ENCODE peak calls at places on chromosomes 1 and 21, in six cellular contexts. Y is IMR-90, N is mesendoderm, K is neuronal stem cell, X is H1, W is mesenchymal stem cell. Z is an unnamed sample.

GRCh38 chr1:38789498-38790169 is 69.9 kb downstream of the RRAGC start:
- DNase-seq in X (peak; percentile 33), W (no peak), Y (no peak), K (no peak), N (peak; percentile 42), Z (no peak)

GRCh38 chr1:186082235-186082937 is 292.7 kb downstream of the TPR start:
- DNase-seq in K (peak; percentile 23), Y (peak; percentile 73), N (peak; percentile 2), W (peak; percentile 92), X (no peak), Z (no peak)

GRCh38 chr1:44947060-44947773 is 39.2 kb downstream of the EIF2B3 start:
- DNase-seq in X (no peak), K (no peak), N (no peak), Y (peak; percentile 69), W (peak; percentile 84), Z (no peak)

GRCh38 chr21:33019885-33020557 is 5.7 kb upstream of the OLIG2 start:
- DNase-seq in X (peak; percentile 77), W (no peak), N (no peak), Y (no peak), K (no peak), Z (peak; percentile 51)

GRCh38 chr1:187070076-187070475 is 241.3 kb downstream of the PLA2G4A start:
- DNase-seq in W (no peak), Y (peak; percentile 29), X (no peak), N (peak; percentile 16), K (no peak), Z (no peak)

GRCh38 chr1:208003241-208003640 is 92.3 kb upstream of the CD34 start:
- DNase-seq in W (no peak), N (no peak), K (no peak), X (no peak), Y (no peak), Z (no peak)

GRCh38 chr1:29161977-29162376 is 19.7 kb downstream of the SRSF4 start:
- DNase-seq in N (no peak), K (no peak), Y (no peak), X (no peak), W (no peak), Z (no peak)

GRCh38 chr1:51973587-51974474 is 16.7 kb downstream of the RAB3B start:
- DNase-seq in X (no peak), Y (peak; percentile 67), W (peak; percentile 59), K (no peak), N (no peak), Z (no peak)

GRCh38 chr1:185244015-185244747 is 72.9 kb downstream of the IVNS1ABP start:
- DNase-seq in K (no peak), X (no peak), Y (peak; percentile 94), N (no peak), W (peak; percentile 68), Z (no peak)

GRCh38 chr1:39261712-39262221 is 57.3 kb downstream of the MACF1 start:
- DNase-seq in N (no peak), K (no peak), W (no peak), Y (peak; percentile 80), X (no peak), Z (no peak)

DNA sequence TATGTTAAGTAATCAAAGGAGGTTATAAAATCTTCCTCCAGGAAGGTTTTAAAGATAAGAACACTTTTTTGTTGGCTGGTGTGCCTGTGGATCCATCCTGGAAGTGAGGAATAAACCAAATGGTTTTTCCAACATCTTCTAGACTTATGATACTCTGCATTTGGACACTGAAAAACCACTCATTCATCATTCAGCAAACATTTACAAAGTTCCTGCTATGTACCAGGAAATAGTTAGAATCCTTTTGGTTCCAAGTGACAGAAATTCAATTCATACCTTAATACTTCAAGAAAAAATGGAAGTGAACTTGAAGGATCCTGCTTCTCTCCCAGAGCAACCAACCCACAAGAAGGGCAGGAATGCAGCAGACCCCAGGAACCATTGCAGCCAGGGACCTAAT is 39.6 kb upstream of the PIGC start:
- DNase-seq in Y (no peak), K (no peak), N (no peak), X (no peak), W (no peak), Z (no peak)
- H3K4ac ChIP-seq in Y (no peak overlapping the region), K (no peak overlapping the region), N (no peak overlapping the region), X (no peak overlapping the region), W (no peak overlapping the region), Z (no peak overlapping the region)

GRCh38 chr1:109499081-109499480 is 5.2 kb downstream of the CYB561D1 start:
- DNase-seq in X (no peak), W (no peak), Y (no peak), K (no peak), N (no peak), Z (no peak)

GRCh38 chr1:109498161-109498801 is 4.4 kb downstream of the CYB561D1 start:
- DNase-seq in W (peak; percentile 61), Y (peak; percentile 46), K (peak; percentile 49), N (peak; percentile 74), X (peak; percentile 89), Z (peak; percentile 84)

GRCh38 chr1:109499661-109500536 is 6.0 kb downstream of the CYB561D1 start:
- DNase-seq in K (no peak), N (peak; percentile 81), Y (peak; percentile 76), X (peak; percentile 90), W (peak; percentile 69), Z (peak; percentile 80)

GRCh38 chr1:109495738-109496137 is 1.8 kb downstream of the CYB561D1 start:
- DNase-seq in N (no peak), W (no peak), Y (no peak), K (no peak), X (no peak), Z (no peak)

GRCh38 chr1:109497449-109498160 is 3.7 kb downstream of the CYB561D1 start:
- DNase-seq in X (no peak), K (no peak), W (no peak), Y (no peak), N (peak; percentile 70), Z (no peak)
- H2BK15ac ChIP-seq in X (no peak overlapping the region), K (no peak overlapping the region), W (no peak overlapping the region), Y (no peak overlapping the region), N (no peak overlapping the region), Z (no peak overlapping the region)

GRCh38 chr1:151062738-151063371 is 2.7 kb downstream of the MLLT11 start:
- DNase-seq in N (peak; percentile 80), W (peak; percentile 90), X (no peak), Y (peak; percentile 94), K (no peak), Z (no peak)
- H3K4ac ChIP-seq in N (no peak overlapping the region), W (no peak overlapping the region), X (no peak overlapping the region), Y (peak overlapping the region; percentile 74), K (no peak overlapping the region), Z (no peak overlapping the region)

GRCh38 chr1:236020359-236021000 is 44.4 kb downstream of the NID1 start:
- DNase-seq in K (no peak), W (no peak), Y (no peak), X (no peak), N (no peak), Z (no peak)

GRCh38 chr1:236016782-236017400 is 48.0 kb downstream of the NID1 start:
- DNase-seq in N (no peak), K (no peak), W (peak; percentile 16), Y (peak; percentile 52), X (no peak), Z (no peak)

GRCh38 chr1:236016083-236016482 is 48.8 kb downstream of the NID1 start:
- DNase-seq in K (no peak), W (no peak), N (no peak), X (no peak), Y (peak; percentile 14), Z (no peak)

GRCh38 chr1:236021424-236022135 is 43.3 kb downstream of the NID1 start:
- DNase-seq in X (no peak), Y (peak; percentile 54), K (peak; percentile 12), N (no peak), W (no peak), Z (no peak)

DNA sequence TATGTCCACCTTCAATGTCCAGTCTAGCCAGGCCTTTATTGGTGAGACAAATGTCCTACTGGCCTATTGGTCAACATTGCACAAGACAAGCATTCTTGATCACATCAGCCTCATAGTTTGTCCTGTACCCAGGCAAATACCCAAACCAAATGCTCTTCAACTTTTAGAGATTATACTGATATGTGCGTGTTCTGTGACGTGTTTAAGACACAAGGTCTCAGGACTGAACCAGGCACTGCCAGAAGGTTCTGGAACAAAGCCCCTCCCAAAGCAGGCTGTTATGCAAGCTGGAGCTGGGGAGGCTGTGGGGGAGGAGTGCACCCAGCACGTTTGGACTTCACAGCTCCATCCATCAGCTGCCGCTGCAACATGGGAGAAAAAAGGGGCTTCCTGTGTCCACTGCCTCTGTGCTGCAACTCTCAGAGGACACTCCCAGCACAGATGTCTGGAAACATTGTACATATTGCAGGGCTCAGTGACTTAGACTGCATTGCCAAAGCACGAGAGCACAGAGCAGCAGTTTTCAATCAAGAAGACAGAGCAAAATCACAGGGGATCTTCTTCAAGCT is 45.9 kb downstream of the NID1 start:
- DNase-seq in N (no peak), K (no peak), W (peak; percentile 84), X (no peak), Y (peak; percentile 36), Z (no peak)
- H2BK15ac ChIP-seq in N (no peak overlapping the region), K (no peak overlapping the region), W (no peak overlapping the region), X (no peak overlapping the region), Y (no peak overlapping the region), Z (no peak overlapping the region)